ENCODE peak calls at places on chromosomes 3 and 15, in ten cellular contexts. One of them, this sample, is unnamed.

GRCh38 chr15:75723847-75724660 is 11.4 kb upstream of the CSPG4 start:
- DNase-seq in AG10803: peak
- DNase-seq in BE2C: peak
- DNase-seq in epithelial cell of esophagus: peak
- DNase-seq in endothelial cell: peak
- DNase-seq in SK-N-SH: peak
- DNase-seq in WERI-Rb-1: peak
- DNase-seq in cardiac muscle cell: peak
- DNase-seq in AG09319: peak
- DNase-seq in pancreas: peak
- DNase-seq in this sample: peak

GRCh38 chr3:41199866-41200668 is 762 bp downstream of the CTNNB1 start:
- DNase-seq in AG10803: peak
- DNase-seq in SK-N-SH: peak
- DNase-seq in pancreas: peak
- DNase-seq in cardiac muscle cell: no peak
- DNase-seq in epithelial cell of esophagus: peak
- DNase-seq in BE2C: no peak
- DNase-seq in AG09319: no peak
- DNase-seq in endothelial cell: no peak
- DNase-seq in WERI-Rb-1: peak
- DNase-seq in this sample: peak

GRCh38 chr15:73677146-73677607 is 7.0 kb upstream of the CD276 start:
- DNase-seq in WERI-Rb-1: peak
- DNase-seq in BE2C: peak
- DNase-seq in SK-N-SH: peak
- DNase-seq in endothelial cell: peak
- DNase-seq in cardiac muscle cell: peak
- DNase-seq in AG09319: no peak
- DNase-seq in epithelial cell of esophagus: peak
- DNase-seq in pancreas: peak
- DNase-seq in AG10803: peak
- DNase-seq in this sample: peak

GRCh38 chr3:113117511-113118302 is 93.7 kb upstream of the BOC start:
- DNase-seq in endothelial cell: no peak
- DNase-seq in cardiac muscle cell: no peak
- DNase-seq in pancreas: no peak
- DNase-seq in WERI-Rb-1: no peak
- DNase-seq in BE2C: no peak
- DNase-seq in AG10803: peak
- DNase-seq in AG09319: no peak
- DNase-seq in SK-N-SH: no peak
- DNase-seq in epithelial cell of esophagus: peak
- DNase-seq in this sample: no peak

GRCh38 chr3:186021673-186022362 is 84.0 kb upstream of the TRA2B start:
- DNase-seq in SK-N-SH: peak
- DNase-seq in endothelial cell: no peak
- DNase-seq in WERI-Rb-1: no peak
- DNase-seq in AG10803: peak
- DNase-seq in cardiac muscle cell: no peak
- DNase-seq in BE2C: no peak
- DNase-seq in AG09319: peak
- DNase-seq in pancreas: no peak
- DNase-seq in epithelial cell of esophagus: peak
- DNase-seq in this sample: peak

GRCh38 chr3:11774296-11774877 is 72.3 kb downstream of the TAMM41 start:
- DNase-seq in epithelial cell of esophagus: peak
- DNase-seq in AG10803: peak
- DNase-seq in pancreas: peak
- DNase-seq in cardiac muscle cell: peak
- DNase-seq in BE2C: peak
- DNase-seq in endothelial cell: peak
- DNase-seq in AG09319: no peak
- DNase-seq in SK-N-SH: peak
- DNase-seq in WERI-Rb-1: peak
- DNase-seq in this sample: peak

GRCh38 chr15:85771781-85772445 is 22.8 kb downstream of the KLHL25 start:
- DNase-seq in SK-N-SH: no peak
- DNase-seq in endothelial cell: no peak
- DNase-seq in pancreas: no peak
- DNase-seq in AG09319: peak
- DNase-seq in WERI-Rb-1: no peak
- DNase-seq in cardiac muscle cell: no peak
- DNase-seq in BE2C: no peak
- DNase-seq in AG10803: peak
- DNase-seq in epithelial cell of esophagus: no peak
- DNase-seq in this sample: no peak

GRCh38 chr15:59322056-59322755 is 50.5 kb downstream of the MYO1E start:
- DNase-seq in BE2C: no peak
- DNase-seq in AG10803: no peak
- DNase-seq in endothelial cell: no peak
- DNase-seq in cardiac muscle cell: no peak
- DNase-seq in epithelial cell of esophagus: no peak
- DNase-seq in SK-N-SH: no peak
- DNase-seq in pancreas: no peak
- DNase-seq in WERI-Rb-1: no peak
- DNase-seq in AG09319: no peak
- DNase-seq in this sample: no peak

GRCh38 chr3:29239377-29239776 is 41.5 kb upstream of the RBMS3 start:
- DNase-seq in cardiac muscle cell: no peak
- DNase-seq in BE2C: no peak
- DNase-seq in SK-N-SH: no peak
- DNase-seq in endothelial cell: no peak
- DNase-seq in AG09319: no peak
- DNase-seq in WERI-Rb-1: no peak
- DNase-seq in AG10803: no peak
- DNase-seq in epithelial cell of esophagus: peak
- DNase-seq in pancreas: no peak
- DNase-seq in this sample: peak

GRCh38 chr3:138289260-138289659 is 40.4 kb downstream of the NME9 start:
- DNase-seq in SK-N-SH: no peak
- DNase-seq in AG09319: no peak
- DNase-seq in BE2C: no peak
- DNase-seq in AG10803: no peak
- DNase-seq in WERI-Rb-1: no peak
- DNase-seq in cardiac muscle cell: no peak
- DNase-seq in epithelial cell of esophagus: no peak
- DNase-seq in pancreas: no peak
- DNase-seq in endothelial cell: no peak
- DNase-seq in this sample: no peak

GRCh38 chr15:75791337-75791713 is 51.9 kb upstream of the UBE2Q2 start:
- DNase-seq in AG09319: no peak
- DNase-seq in WERI-Rb-1: no peak
- DNase-seq in AG10803: no peak
- DNase-seq in pancreas: no peak
- DNase-seq in SK-N-SH: no peak
- DNase-seq in endothelial cell: no peak
- DNase-seq in BE2C: no peak
- DNase-seq in cardiac muscle cell: no peak
- DNase-seq in epithelial cell of esophagus: no peak
- DNase-seq in this sample: no peak

GRCh38 chr15:68218331-68218730 is 11.2 kb downstream of the CLN6 start:
- DNase-seq in WERI-Rb-1: no peak
- DNase-seq in epithelial cell of esophagus: no peak
- DNase-seq in SK-N-SH: no peak
- DNase-seq in BE2C: no peak
- DNase-seq in AG10803: no peak
- DNase-seq in pancreas: no peak
- DNase-seq in AG09319: no peak
- DNase-seq in endothelial cell: no peak
- DNase-seq in cardiac muscle cell: no peak
- DNase-seq in this sample: no peak

GRCh38 chr15:60519218-60519617 is 40.3 kb upstream of the ICE2 start:
- DNase-seq in AG09319: no peak
- DNase-seq in endothelial cell: no peak
- DNase-seq in cardiac muscle cell: no peak
- DNase-seq in pancreas: no peak
- DNase-seq in AG10803: peak
- DNase-seq in WERI-Rb-1: no peak
- DNase-seq in epithelial cell of esophagus: peak
- DNase-seq in BE2C: no peak
- DNase-seq in SK-N-SH: no peak
- DNase-seq in this sample: no peak

GRCh38 chr3:151425640-151426336 is 35.1 kb downstream of the IGSF10 start:
- DNase-seq in pancreas: no peak
- DNase-seq in AG10803: peak
- DNase-seq in endothelial cell: no peak
- DNase-seq in cardiac muscle cell: no peak
- DNase-seq in WERI-Rb-1: no peak
- DNase-seq in AG09319: no peak
- DNase-seq in epithelial cell of esophagus: no peak
- DNase-seq in SK-N-SH: no peak
- DNase-seq in BE2C: no peak
- DNase-seq in this sample: no peak

GRCh38 chr3:151423091-151423490 is 37.8 kb downstream of the IGSF10 start:
- DNase-seq in cardiac muscle cell: no peak
- DNase-seq in endothelial cell: no peak
- DNase-seq in pancreas: no peak
- DNase-seq in epithelial cell of esophagus: no peak
- DNase-seq in BE2C: no peak
- DNase-seq in SK-N-SH: no peak
- DNase-seq in WERI-Rb-1: no peak
- DNase-seq in AG10803: no peak
- DNase-seq in AG09319: no peak
- DNase-seq in this sample: no peak

GRCh38 chr3:151426337-151426648 is 34.6 kb downstream of the IGSF10 start:
- DNase-seq in cardiac muscle cell: no peak
- DNase-seq in AG09319: no peak
- DNase-seq in pancreas: no peak
- DNase-seq in WERI-Rb-1: no peak
- DNase-seq in epithelial cell of esophagus: no peak
- DNase-seq in AG10803: no peak
- DNase-seq in SK-N-SH: no peak
- DNase-seq in BE2C: no peak
- DNase-seq in endothelial cell: no peak
- DNase-seq in this sample: no peak

GRCh38 chr3:151419806-151420205 is 35.3 kb upstream of the P2RY12 start:
- DNase-seq in AG10803: no peak
- DNase-seq in BE2C: no peak
- DNase-seq in AG09319: no peak
- DNase-seq in epithelial cell of esophagus: peak
- DNase-seq in pancreas: no peak
- DNase-seq in SK-N-SH: no peak
- DNase-seq in cardiac muscle cell: no peak
- DNase-seq in WERI-Rb-1: no peak
- DNase-seq in endothelial cell: no peak
- DNase-seq in this sample: no peak

GRCh38 chr3:151421956-151422355 is 37.4 kb upstream of the P2RY12 start:
- DNase-seq in endothelial cell: no peak
- DNase-seq in WERI-Rb-1: no peak
- DNase-seq in cardiac muscle cell: no peak
- DNase-seq in BE2C: no peak
- DNase-seq in AG10803: no peak
- DNase-seq in AG09319: no peak
- DNase-seq in pancreas: no peak
- DNase-seq in SK-N-SH: no peak
- DNase-seq in epithelial cell of esophagus: no peak
- DNase-seq in this sample: no peak
- TF ChIP-seq CTCF in endothelial cell: no peak
- TF ChIP-seq CTCF in WERI-Rb-1: no peak
- TF ChIP-seq CTCF in cardiac muscle cell: no peak
- TF ChIP-seq CTCF in BE2C: peak
- TF ChIP-seq CTCF in AG10803: no peak
- TF ChIP-seq CTCF in AG09319: no peak
- TF ChIP-seq CTCF in pancreas: no peak
- TF ChIP-seq CTCF in SK-N-SH: no peak
- TF ChIP-seq CTCF in epithelial cell of esophagus: no peak
- TF ChIP-seq CTCF in this sample: peak

GRCh38 chr3:172040078-172040975 is 949 bp downstream of the FNDC3B start:
- DNase-seq in SK-N-SH: peak
- DNase-seq in AG10803: peak
- DNase-seq in pancreas: peak
- DNase-seq in BE2C: peak
- DNase-seq in AG09319: peak
- DNase-seq in WERI-Rb-1: peak
- DNase-seq in endothelial cell: peak
- DNase-seq in cardiac muscle cell: peak
- DNase-seq in epithelial cell of esophagus: peak
- DNase-seq in this sample: peak
- TF ChIP-seq CTCF in SK-N-SH: peak
- TF ChIP-seq CTCF in AG10803: peak
- TF ChIP-seq CTCF in pancreas: no peak
- TF ChIP-seq CTCF in BE2C: peak
- TF ChIP-seq CTCF in AG09319: peak
- TF ChIP-seq CTCF in WERI-Rb-1: peak
- TF ChIP-seq CTCF in endothelial cell: no peak
- TF ChIP-seq CTCF in cardiac muscle cell: peak
- TF ChIP-seq CTCF in epithelial cell of esophagus: no peak
- TF ChIP-seq CTCF in this sample: peak

DNA sequence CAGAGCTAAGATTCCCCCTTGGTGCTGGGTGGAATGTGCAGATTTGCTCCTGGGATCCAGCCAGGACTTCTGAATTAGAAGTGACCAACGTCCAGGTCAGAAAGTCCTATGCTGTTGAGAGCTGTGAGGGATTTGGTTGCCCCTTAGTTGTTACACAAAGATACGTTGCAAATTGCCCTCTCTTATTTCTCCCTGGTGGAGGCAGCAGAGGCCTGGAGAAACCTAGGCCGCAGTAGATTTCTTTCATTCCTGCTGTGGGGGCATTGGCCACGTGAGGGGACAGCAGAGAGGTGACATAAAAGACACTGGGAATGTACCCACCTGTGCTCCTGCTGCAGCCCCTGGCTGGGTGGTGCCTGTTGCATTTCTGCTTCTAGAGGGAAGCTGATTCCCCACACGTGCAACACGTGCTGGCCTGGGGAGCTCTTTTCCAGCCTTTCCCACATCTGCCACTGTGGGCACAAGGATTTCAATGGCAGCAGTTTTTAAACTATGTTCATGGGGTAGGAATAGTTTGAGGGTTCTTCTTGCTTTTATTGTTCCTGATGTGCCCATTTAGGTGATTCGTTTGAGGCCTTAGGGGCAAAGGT is 65.7 kb downstream of the SYNM start:
- DNase-seq in WERI-Rb-1: peak
- DNase-seq in BE2C: no peak
- DNase-seq in SK-N-SH: no peak
- DNase-seq in endothelial cell: no peak
- DNase-seq in AG10803: no peak
- DNase-seq in cardiac muscle cell: no peak
- DNase-seq in epithelial cell of esophagus: no peak
- DNase-seq in AG09319: no peak
- DNase-seq in pancreas: no peak
- DNase-seq in this sample: no peak
- TF ChIP-seq CTCF in WERI-Rb-1: peak
- TF ChIP-seq CTCF in BE2C: no peak
- TF ChIP-seq CTCF in SK-N-SH: peak
- TF ChIP-seq CTCF in endothelial cell: no peak
- TF ChIP-seq CTCF in AG10803: no peak
- TF ChIP-seq CTCF in cardiac muscle cell: no peak
- TF ChIP-seq CTCF in epithelial cell of esophagus: no peak
- TF ChIP-seq CTCF in AG09319: no peak
- TF ChIP-seq CTCF in pancreas: no peak
- TF ChIP-seq CTCF in this sample: no peak

GRCh38 chr3:180870008-180870733 is 42.3 kb upstream of the FXR1 start:
- DNase-seq in AG09319: peak
- DNase-seq in BE2C: no peak
- DNase-seq in WERI-Rb-1: no peak
- DNase-seq in cardiac muscle cell: peak
- DNase-seq in endothelial cell: peak
- DNase-seq in pancreas: peak
- DNase-seq in AG10803: peak
- DNase-seq in epithelial cell of esophagus: peak
- DNase-seq in SK-N-SH: no peak
- DNase-seq in this sample: no peak
- TF ChIP-seq CTCF in AG09319: no peak
- TF ChIP-seq CTCF in BE2C: no peak
- TF ChIP-seq CTCF in WERI-Rb-1: no peak
- TF ChIP-seq CTCF in cardiac muscle cell: no peak
- TF ChIP-seq CTCF in endothelial cell: no peak
- TF ChIP-seq CTCF in pancreas: no peak
- TF ChIP-seq CTCF in AG10803: no peak
- TF ChIP-seq CTCF in epithelial cell of esophagus: peak
- TF ChIP-seq CTCF in SK-N-SH: no peak
- TF ChIP-seq CTCF in this sample: no peak